ENCODE peak calls at places on chromosomes 16 and 17, in six cellular contexts. Y, V, U, N, H and W are unnamed samples.
A peak's percentile ranks its signal among the peaks of the same experiment; 100 is the strongest.

GRCh38 chr16:58280846-58281301 is 14.0 kb downstream of the PRSS54 start:
- DNase-seq in Y (no peak), N (peak; percentile 75), U (no peak), H (no peak), V (no peak), W (no peak)

GRCh38 chr17:49407981-49408501 is 6.6 kb downstream of the PHB1 start:
- DNase-seq in Y (peak; percentile 66), V (peak; percentile 71), H (no peak), N (peak; percentile 43), U (peak; percentile 87), W (peak; percentile 87)

GRCh38 chr16:72502654-72503005 is 330.7 kb upstream of the PMFBP1 start:
- DNase-seq in N (no peak), U (no peak), V (no peak), Y (no peak), H (no peak), W (no peak)

GRCh38 chr17:43020030-43020621 is 2.1 kb downstream of the VAT1 start:
- DNase-seq in V (no peak), Y (no peak), H (no peak), U (no peak), N (no peak), W (peak; percentile 44)

GRCh38 chr16:12927591-12927990 is 26.2 kb downstream of the SHISA9 start:
- DNase-seq in V (no peak), N (no peak), U (peak; percentile 16), Y (no peak), H (no peak), W (no peak)

GRCh38 chr16:87540072-87540976 is 47.5 kb upstream of the ZCCHC14 start:
- DNase-seq in H (no peak), V (peak; percentile 23), Y (no peak), U (no peak), N (no peak), W (no peak)

GRCh38 chr17:5413682-5414081 is 5.8 kb downstream of the NUP88 start:
- DNase-seq in U (no peak), N (peak; percentile 93), Y (no peak), V (no peak), H (no peak), W (no peak)

GRCh38 chr17:69447726-69448125 is 33.2 kb downstream of the MAP2K6 start:
- DNase-seq in V (peak; percentile 58), Y (peak; percentile 56), H (no peak), U (no peak), N (no peak), W (peak; percentile 81)

GRCh38 chr17:64506201-64506575 is at the start of gene DDX5:
- DNase-seq in Y (peak; percentile 98), V (peak; percentile 98), U (peak; percentile 99), H (peak; percentile 97), N (no peak), W (peak; percentile 99)

GRCh38 chr17:6269474-6269873 is 165.4 kb downstream of the AIPL1 start:
- DNase-seq in Y (peak; percentile 22), V (peak; percentile 42), N (peak; percentile 54), U (peak; percentile 87), H (no peak), W (peak; percentile 23)

GRCh38 chr16:88841521-88842307 is 15.0 kb downstream of the GALNS start:
- DNase-seq in U (no peak), V (no peak), Y (no peak), N (no peak), H (no peak), W (no peak)

GRCh38 chr16:88843256-88843655 is 13.5 kb downstream of the GALNS start:
- DNase-seq in V (no peak), N (no peak), H (no peak), Y (no peak), U (no peak), W (no peak)

GRCh38 chr16:88840589-88841215 is 16.0 kb downstream of the GALNS start:
- DNase-seq in U (no peak), Y (no peak), N (no peak), H (no peak), V (no peak), W (no peak)

GRCh38 chr16:88842806-88843205 is 13.9 kb downstream of the GALNS start:
- DNase-seq in V (no peak), N (no peak), U (no peak), H (no peak), Y (no peak), W (no peak)

GRCh38 chr16:88842308-88842756 is 14.4 kb downstream of the GALNS start:
- DNase-seq in V (no peak), U (no peak), H (no peak), Y (no peak), N (no peak), W (no peak)
- H3K4me1 ChIP-seq in V (no peaks in the 10 kb centered on the region), U (no peaks in the 10 kb centered on the region), H (no peaks in the 10 kb centered on the region), Y (no peaks in the 10 kb centered on the region), N (no peaks in the 10 kb centered on the region), W (no peaks in the 10 kb centered on the region)

DNA sequence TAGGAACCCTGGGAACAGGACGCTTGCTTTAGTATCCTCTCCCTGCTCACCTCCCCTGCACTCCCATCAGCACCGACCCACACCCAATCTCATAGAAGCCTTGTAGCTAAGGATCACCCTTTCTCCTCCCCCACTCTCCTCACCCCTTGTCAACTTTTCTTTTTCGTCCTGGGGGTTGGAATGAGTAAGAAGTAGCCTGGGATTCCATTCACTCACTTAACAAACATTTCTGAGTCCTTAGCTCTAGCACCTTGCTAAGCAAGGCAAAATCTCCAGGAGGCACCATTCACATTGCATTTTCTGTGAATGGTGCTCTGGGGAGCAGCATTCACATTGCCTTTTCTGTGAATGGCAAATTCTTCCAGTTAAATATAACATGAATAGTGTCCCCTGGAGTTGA is 1.1 kb upstream of the PGAP3 start:
- DNase-seq in Y (no peak), U (peak; percentile 32), V (no peak), H (no peak), N (no peak), W (no peak)
- H3K4me3 ChIP-seq in Y (peak overlapping the region; percentile 74), U (peak overlapping the region; percentile 68), V (peak overlapping the region; percentile 77), H (peak overlapping the region; percentile 60), N (peak overlapping the region; percentile 88), W (no peak overlapping the region)

GRCh38 chr17:74435775-74436359 is 4.0 kb downstream of the GPRC5C start:
- DNase-seq in N (no peak), Y (no peak), V (no peak), U (no peak), H (no peak), W (no peak)

GRCh38 chr17:74431568-74432483 is at the start of gene GPRC5C:
- DNase-seq in H (peak; percentile 92), V (peak; percentile 87), N (peak; percentile 46), U (peak; percentile 83), Y (peak; percentile 79), W (peak; percentile 78)

GRCh38 chr17:74432484-74433391 is 850 bp downstream of the GPRC5C start:
- DNase-seq in Y (no peak), H (no peak), N (no peak), V (no peak), U (peak; percentile 69), W (peak; percentile 38)

GRCh38 chr17:74430706-74431567 is 951 bp upstream of the GPRC5C start:
- DNase-seq in U (peak; percentile 75), H (peak; percentile 98), V (peak; percentile 90), N (peak; percentile 86), Y (peak; percentile 83), W (peak; percentile 93)

GRCh38 chr17:74433421-74434121 is 1.7 kb downstream of the GPRC5C start:
- DNase-seq in H (peak; percentile 82), U (peak; percentile 51), V (no peak), Y (no peak), N (no peak), W (no peak)
- H3K4me1 ChIP-seq in H (peaks cover 50% of the 10 kb centered on the region), U (peaks cover 24% of the 10 kb centered on the region), V (no peaks in the 10 kb centered on the region), Y (peaks cover 74% of the 10 kb centered on the region), N (no peaks in the 10 kb centered on the region), W (peaks cover 4% of the 10 kb centered on the region)

DNA sequence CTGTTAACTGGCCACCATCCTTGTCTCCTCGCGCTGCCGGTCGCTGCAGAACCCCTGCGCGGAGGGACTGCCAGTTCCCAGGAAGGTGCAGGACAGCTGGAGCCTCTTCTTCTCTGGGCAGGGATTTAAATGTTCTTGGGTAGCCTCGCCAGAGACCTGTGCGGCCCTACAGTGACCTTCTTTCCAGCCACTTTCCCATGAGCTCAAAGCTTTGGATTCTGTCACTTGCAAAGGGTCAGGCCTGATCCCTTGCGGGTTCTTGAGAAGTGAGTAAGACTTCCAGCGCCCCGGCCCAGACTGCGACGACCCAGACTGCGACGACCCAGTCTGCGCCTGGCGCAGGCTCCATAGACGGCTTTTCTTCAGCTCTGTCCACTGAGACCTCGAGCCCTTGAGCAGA is 1.4 kb upstream of the SLFN5 start:
- DNase-seq in U (no peak), N (no peak), Y (no peak), H (no peak), V (no peak), W (no peak)
- H3K4me3 ChIP-seq in U (peak overlapping the region; percentile 62), N (peak overlapping the region; percentile 85), Y (peak overlapping the region; percentile 91), H (peak overlapping the region; percentile 74), V (peak overlapping the region; percentile 76), W (no peak overlapping the region)